ENCODE peak calls at places on chromosomes 6 and 20, in nine cellular contexts. U is foreskin fibroblast, N is lower leg skin, C is ovary, J is GM12865, L is neuronal stem cell, G is K562, V is brain microvascular endothelial cell, Y is lower lobe of right lung. P is an unnamed sample.

GRCh38 chr6:111603648-111604047 is 2.0 kb downstream of the TRAF3IP2 start:
- DNase-seq in U (no peak), N (no peak), C (no peak), J (no peak), L (no peak), G (peak; percentile 22), V (no peak), Y (no peak), P (no peak)

GRCh38 chr6:5302220-5302946 is 41.1 kb downstream of the FARS2 start:
- DNase-seq in U (no peak), N (no peak), C (peak; percentile 22), J (peak; percentile 95), L (no peak), G (peak; percentile 79), V (no peak), Y (no peak), P (no peak)

GRCh38 chr6:39309942-39310531 is 4.2 kb downstream of the KCNK17 start:
- DNase-seq in U (peak; percentile 59), N (no peak), C (peak; percentile 73), J (peak; percentile 63), L (peak; percentile 69), G (peak; percentile 83), V (peak; percentile 64), Y (peak; percentile 74), P (peak; percentile 76)

GRCh38 chr6:129620234-129620610 is 89.8 kb downstream of the ARHGAP18 start:
- DNase-seq in U (no peak), N (no peak), C (no peak), J (no peak), L (no peak), G (no peak), V (no peak), Y (no peak), P (no peak)

GRCh38 chr20:38222231-38222922 is 38.2 kb downstream of the KIAA1755 start:
- DNase-seq in U (no peak), N (no peak), C (peak; percentile 58), J (peak; percentile 59), L (peak; percentile 73), G (peak; percentile 78), V (peak; percentile 69), Y (peak; percentile 65), P (peak; percentile 67)

GRCh38 chr20:61895016-61895415 is 170.7 kb downstream of the TAF4 start:
- DNase-seq in U (no peak), N (no peak), C (no peak), J (no peak), L (no peak), G (no peak), V (no peak), Y (peak; percentile 39), P (no peak)

GRCh38 chr6:155528982-155529453 is 73.4 kb upstream of the NOX3 start:
- DNase-seq in U (peak; percentile 90), N (no peak), C (no peak), J (peak; percentile 51), L (no peak), G (no peak), V (peak; percentile 96), Y (no peak), P (peak; percentile 74)

GRCh38 chr20:63819224-63819917 is 11.7 kb downstream of the ZBTB46 start:
- DNase-seq in U (peak; percentile 35), N (no peak), C (no peak), J (no peak), L (no peak), G (peak; percentile 78), V (peak; percentile 30), Y (no peak), P (peak; percentile 24)

GRCh38 chr6:139520321-139520768 is 145.9 kb upstream of the CITED2 start:
- DNase-seq in U (no peak), N (no peak), C (no peak), J (no peak), L (no peak), G (no peak), V (no peak), Y (no peak), P (no peak)

GRCh38 chr6:134177236-134177635 is 124.8 kb upstream of the SLC2A12 start:
- DNase-seq in U (no peak), N (no peak), C (no peak), J (no peak), L (no peak), G (no peak), V (no peak), Y (no peak), P (no peak)

GRCh38 chr6:134178230-134179044 is 126.0 kb upstream of the SLC2A12 start:
- DNase-seq in U (peak; percentile 94), N (peak; percentile 93), C (peak; percentile 74), J (peak; percentile 70), L (peak; percentile 82), G (peak; percentile 87), V (peak; percentile 97), Y (peak; percentile 82), P (peak; percentile 82)

GRCh38 chr6:134176283-134176975 is 124.0 kb upstream of the SLC2A12 start:
- DNase-seq in U (no peak), N (peak; percentile 88), C (peak; percentile 75), J (no peak), L (no peak), G (no peak), V (peak; percentile 49), Y (peak; percentile 75), P (peak; percentile 52)

GRCh38 chr6:134175532-134176282 is 123.3 kb upstream of the SLC2A12 start:
- DNase-seq in U (peak; percentile 77), N (peak; percentile 94), C (peak; percentile 80), J (peak; percentile 61), L (peak; percentile 52), G (peak; percentile 70), V (peak; percentile 77), Y (peak; percentile 87), P (peak; percentile 82)

GRCh38 chr6:134177753-134178229 is 125.4 kb upstream of the SLC2A12 start:
- DNase-seq in U (peak; percentile 84), N (no peak), C (no peak), J (no peak), L (no peak), G (no peak), V (peak; percentile 60), Y (no peak), P (no peak)
- H3K4me3 ChIP-seq in U (peak overlapping the region; percentile 69), N (no peak overlapping the region), C (peak overlapping the region; percentile 38), J (peak overlapping the region; percentile 43), L (no peak overlapping the region), G (no peak overlapping the region), V (peak overlapping the region; percentile 42), Y (peak overlapping the region; percentile 67), P (peak overlapping the region; percentile 59)

DNA sequence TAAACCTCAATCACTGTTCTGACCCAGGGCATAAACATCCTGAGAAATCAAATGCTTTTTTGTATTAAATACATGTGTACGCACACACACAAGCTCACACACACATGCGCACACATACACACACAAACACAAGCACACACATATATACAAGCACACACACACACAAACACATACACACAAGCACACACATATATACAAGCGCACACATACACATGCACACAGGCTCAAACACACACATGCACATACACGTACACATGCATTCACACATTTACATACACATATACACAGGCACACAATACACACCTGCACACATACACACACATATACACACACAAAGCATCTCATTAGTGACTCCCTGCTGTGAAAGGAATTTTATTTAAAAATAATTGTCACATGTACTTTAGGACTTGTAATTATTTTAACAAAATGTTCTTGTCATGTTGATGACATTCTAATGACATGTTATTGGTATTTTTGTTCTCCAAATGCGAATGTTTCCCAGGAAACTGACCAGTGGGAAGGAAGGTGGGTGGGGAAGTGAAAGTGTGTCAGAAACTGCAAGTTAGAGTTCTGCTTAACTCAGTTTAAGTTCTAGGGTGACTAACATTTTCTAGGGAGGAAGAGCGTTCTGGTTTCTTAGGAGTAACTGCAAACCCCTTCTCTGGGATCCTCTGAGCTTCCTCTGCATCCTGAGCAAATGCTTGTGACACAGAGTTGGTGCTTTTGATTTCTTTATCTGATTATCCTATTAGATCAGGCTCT is 113.9 kb upstream of the ZNF217 start:
- DNase-seq in U (peak; percentile 30), N (no peak), C (no peak), J (peak; percentile 67), L (no peak), G (no peak), V (peak; percentile 15), Y (no peak), P (no peak)
- H3K4me3 ChIP-seq in U (no peak overlapping the region), N (no peak overlapping the region), C (no peak overlapping the region), J (peak overlapping the region; percentile 40), L (no peak overlapping the region), G (no peak overlapping the region), V (no peak overlapping the region), Y (no peak overlapping the region), P (no peak overlapping the region)

GRCh38 chr6:28544211-28544610 is 18.5 kb downstream of the GPX5 start:
- DNase-seq in U (no peak), N (no peak), C (no peak), J (peak; percentile 23), L (no peak), G (peak; percentile 34), V (no peak), Y (no peak), P (no peak)

GRCh38 chr6:28543671-28544131 is 18.0 kb downstream of the GPX5 start:
- DNase-seq in U (no peak), N (no peak), C (peak; percentile 20), J (peak; percentile 48), L (peak; percentile 43), G (no peak), V (no peak), Y (no peak), P (no peak)

GRCh38 chr6:28545955-28546354 is 20.3 kb downstream of the GPX5 start:
- DNase-seq in U (no peak), N (no peak), C (no peak), J (no peak), L (no peak), G (peak; percentile 47), V (no peak), Y (no peak), P (no peak)

GRCh38 chr6:28542440-28543293 is 17.0 kb downstream of the GPX5 start:
- DNase-seq in U (peak; percentile 80), N (no peak), C (peak; percentile 33), J (peak; percentile 88), L (peak; percentile 87), G (peak; percentile 98), V (peak; percentile 85), Y (peak; percentile 64), P (peak; percentile 17)

GRCh38 chr6:28541996-28542395 is 16.3 kb downstream of the GPX5 start:
- DNase-seq in U (no peak), N (no peak), C (no peak), J (no peak), L (no peak), G (no peak), V (no peak), Y (no peak), P (no peak)
- H3K4me3 ChIP-seq in U (no peak overlapping the region), N (no peak overlapping the region), C (no peak overlapping the region), J (peak overlapping the region; percentile 63), L (no peak overlapping the region), G (peak overlapping the region; percentile 49), V (no peak overlapping the region), Y (peak overlapping the region; percentile 43), P (no peak overlapping the region)

GRCh38 chr6:93219447-93219846 is 199.9 kb downstream of the EPHA7 start:
- DNase-seq in U (no peak), N (no peak), C (no peak), J (no peak), L (no peak), G (no peak), V (no peak), Y (no peak), P (no peak)
- H3K4me3 ChIP-seq in U (no peak overlapping the region), N (no peak overlapping the region), C (no peak overlapping the region), J (no peak overlapping the region), L (no peak overlapping the region), G (no peak overlapping the region), V (no peak overlapping the region), Y (no peak overlapping the region), P (no peak overlapping the region)

GRCh38 chr6:154515808-154516207 is 5.3 kb upstream of the CNKSR3 start:
- DNase-seq in U (no peak), N (no peak), C (no peak), J (no peak), L (no peak), G (no peak), V (no peak), Y (no peak), P (no peak)
- H3K4me3 ChIP-seq in U (peak overlapping the region; percentile 34), N (no peak overlapping the region), C (peak overlapping the region; percentile 2), J (no peak overlapping the region), L (no peak overlapping the region), G (no peak overlapping the region), V (no peak overlapping the region), Y (no peak overlapping the region), P (no peak overlapping the region)